ENCODE peak calls at places on chromosomes 11 and 22, in nine cellular contexts. Y is GM20000; E is GM12865; P is Calu3; H is effector CD4-positive, alpha-beta T cell; B is AG08395; V is progenitor cell of endocrine pancreas; R is thoracic aorta; G is RPMI8226. N is an unnamed sample.

GRCh38 chr11:14927146-14927545 is 35.1 kb upstream of the CYP2R1 start:
- DNase-seq in Y (no peak), E (no peak), P (no peak), H (no peak), B (peak), V (no peak), R (no peak), G (no peak), N (no peak)

GRCh38 chr11:67277231-67277961 is 11.1 kb downstream of the GRK2 start:
- DNase-seq in Y (peak), E (peak), P (no peak), H (peak), B (peak), V (no peak), R (peak), G (peak), N (peak)

GRCh38 chr22:27045103-27045940 is 387.9 kb downstream of the MIAT start:
- DNase-seq in Y (no peak), E (no peak), P (peak), H (no peak), B (peak), V (no peak), R (no peak), G (no peak), N (no peak)

GRCh38 chr11:128725630-128726461 is 32.0 kb downstream of the FLI1 start:
- DNase-seq in Y (no peak), E (peak), P (no peak), H (peak), B (peak), V (no peak), R (no peak), G (peak), N (no peak)

GRCh38 chr11:93537767-93538261 is 5.4 kb downstream of the SMCO4 start:
- DNase-seq in Y (no peak), E (no peak), P (peak), H (no peak), B (peak), V (no peak), R (peak), G (no peak), N (no peak)

GRCh38 chr22:19203839-19204238 is 25.3 kb upstream of the SLC25A1 start:
- DNase-seq in Y (no peak), E (no peak), P (no peak), H (no peak), B (no peak), V (no peak), R (no peak), G (no peak), N (no peak)

GRCh38 chr11:85948884-85949283 is 93.7 kb downstream of the CCDC83 start:
- DNase-seq in Y (no peak), E (peak), P (peak), H (no peak), B (no peak), V (no peak), R (no peak), G (no peak), N (no peak)

GRCh38 chr11:102924851-102925380 is 30.6 kb downstream of the MMP13 start:
- DNase-seq in Y (no peak), E (no peak), P (no peak), H (no peak), B (peak), V (no peak), R (no peak), G (no peak), N (no peak)

GRCh38 chr22:27130949-27131745 is 473.8 kb downstream of the MIAT start:
- DNase-seq in Y (no peak), E (no peak), P (no peak), H (no peak), B (no peak), V (no peak), R (no peak), G (no peak), N (no peak)